ENCODE peak calls at places on chromosome 19, in ten cellular contexts. One of them, this sample, is unnamed.

GRCh38 chr19:3725640-3726310 is 17.6 kb downstream of the TJP3 start:
- DNase-seq in tibial nerve: no peak
- DNase-seq in transverse colon: peak; percentile 93
- DNase-seq in uterus: no peak
- DNase-seq in stomach: peak; percentile 95
- DNase-seq in endothelial cell of umbilical vein: no peak
- DNase-seq in suprapubic skin: no peak
- DNase-seq in breast epithelium: peak; percentile 79
- DNase-seq in vagina: no peak
- DNase-seq in A549: no peak
- DNase-seq in this sample: no peak

GRCh38 chr19:33368074-33368864 is 5.2 kb upstream of the CEBPG start:
- DNase-seq in vagina: no peak
- DNase-seq in tibial nerve: no peak
- DNase-seq in transverse colon: no peak
- DNase-seq in A549: peak; percentile 49
- DNase-seq in uterus: no peak
- DNase-seq in breast epithelium: no peak
- DNase-seq in stomach: no peak
- DNase-seq in suprapubic skin: no peak
- DNase-seq in endothelial cell of umbilical vein: no peak
- DNase-seq in this sample: no peak

GRCh38 chr19:3406571-3407111 is 40.3 kb downstream of the NFIC start:
- DNase-seq in transverse colon: no peak
- DNase-seq in endothelial cell of umbilical vein: no peak
- DNase-seq in vagina: no peak
- DNase-seq in tibial nerve: no peak
- DNase-seq in A549: no peak
- DNase-seq in stomach: no peak
- DNase-seq in breast epithelium: no peak
- DNase-seq in uterus: no peak
- DNase-seq in suprapubic skin: no peak
- DNase-seq in this sample: no peak

GRCh38 chr19:434152-434960 is 25.4 kb upstream of the C2CD4C start:
- DNase-seq in suprapubic skin: no peak
- DNase-seq in uterus: no peak
- DNase-seq in transverse colon: no peak
- DNase-seq in A549: no peak
- DNase-seq in tibial nerve: no peak
- DNase-seq in stomach: no peak
- DNase-seq in breast epithelium: no peak
- DNase-seq in vagina: no peak
- DNase-seq in endothelial cell of umbilical vein: no peak
- DNase-seq in this sample: no peak

GRCh38 chr19:45276284-45276687 is 25.2 kb downstream of the MARK4 start:
- DNase-seq in transverse colon: no peak
- DNase-seq in tibial nerve: no peak
- DNase-seq in vagina: no peak
- DNase-seq in A549: no peak
- DNase-seq in uterus: no peak
- DNase-seq in stomach: no peak
- DNase-seq in endothelial cell of umbilical vein: no peak
- DNase-seq in breast epithelium: no peak
- DNase-seq in suprapubic skin: no peak
- DNase-seq in this sample: no peak

GRCh38 chr19:48415395-48415794 is 21.9 kb downstream of the GRIN2D start:
- DNase-seq in uterus: peak; percentile 50
- DNase-seq in vagina: no peak
- DNase-seq in tibial nerve: peak; percentile 74
- DNase-seq in endothelial cell of umbilical vein: peak; percentile 85
- DNase-seq in breast epithelium: no peak
- DNase-seq in stomach: peak; percentile 78
- DNase-seq in suprapubic skin: peak; percentile 92
- DNase-seq in A549: peak; percentile 93
- DNase-seq in transverse colon: peak; percentile 92
- DNase-seq in this sample: peak; percentile 52

GRCh38 chr19:13210941-13211340 is 60.7 kb downstream of the IER2 start:
- DNase-seq in A549: no peak
- DNase-seq in tibial nerve: no peak
- DNase-seq in endothelial cell of umbilical vein: no peak
- DNase-seq in uterus: no peak
- DNase-seq in breast epithelium: no peak
- DNase-seq in transverse colon: no peak
- DNase-seq in vagina: no peak
- DNase-seq in suprapubic skin: no peak
- DNase-seq in stomach: no peak
- DNase-seq in this sample: no peak

GRCh38 chr19:35135389-35135909 is 590 bp upstream of the LGI4 start:
- DNase-seq in tibial nerve: peak; percentile 90
- DNase-seq in vagina: no peak
- DNase-seq in suprapubic skin: no peak
- DNase-seq in stomach: peak; percentile 82
- DNase-seq in uterus: peak; percentile 86
- DNase-seq in endothelial cell of umbilical vein: peak; percentile 67
- DNase-seq in breast epithelium: no peak
- DNase-seq in transverse colon: peak; percentile 88
- DNase-seq in A549: peak; percentile 81
- DNase-seq in this sample: peak; percentile 83

GRCh38 chr19:44848036-44848804 is 2.1 kb downstream of the NECTIN2 start:
- DNase-seq in vagina: no peak
- DNase-seq in suprapubic skin: no peak
- DNase-seq in tibial nerve: no peak
- DNase-seq in breast epithelium: no peak
- DNase-seq in transverse colon: no peak
- DNase-seq in uterus: peak; percentile 44
- DNase-seq in endothelial cell of umbilical vein: peak; percentile 89
- DNase-seq in stomach: no peak
- DNase-seq in A549: no peak
- DNase-seq in this sample: no peak

GRCh38 chr19:858868-859843 is at the start of gene CFD:
- DNase-seq in tibial nerve: peak; percentile 75
- DNase-seq in vagina: no peak
- DNase-seq in transverse colon: peak; percentile 62
- DNase-seq in suprapubic skin: no peak
- DNase-seq in stomach: peak; percentile 38
- DNase-seq in uterus: no peak
- DNase-seq in endothelial cell of umbilical vein: no peak
- DNase-seq in A549: no peak
- DNase-seq in breast epithelium: no peak
- DNase-seq in this sample: peak; percentile 52

GRCh38 chr19:15038304-15038703 is 11.0 kb upstream of the CASP14 start:
- DNase-seq in transverse colon: no peak
- DNase-seq in vagina: no peak
- DNase-seq in suprapubic skin: no peak
- DNase-seq in breast epithelium: no peak
- DNase-seq in uterus: peak; percentile 19
- DNase-seq in endothelial cell of umbilical vein: no peak
- DNase-seq in A549: no peak
- DNase-seq in stomach: no peak
- DNase-seq in tibial nerve: peak; percentile 5
- DNase-seq in this sample: peak; percentile 37

GRCh38 chr19:15991602-15992001 is 42.8 kb downstream of the OR10H4 start:
- DNase-seq in A549: no peak
- DNase-seq in tibial nerve: no peak
- DNase-seq in breast epithelium: no peak
- DNase-seq in transverse colon: no peak
- DNase-seq in stomach: no peak
- DNase-seq in endothelial cell of umbilical vein: no peak
- DNase-seq in suprapubic skin: no peak
- DNase-seq in uterus: no peak
- DNase-seq in vagina: no peak
- DNase-seq in this sample: no peak

GRCh38 chr19:18389736-18390074 is 3.7 kb downstream of the GDF15 start:
- DNase-seq in vagina: no peak
- DNase-seq in breast epithelium: no peak
- DNase-seq in endothelial cell of umbilical vein: no peak
- DNase-seq in A549: no peak
- DNase-seq in stomach: no peak
- DNase-seq in suprapubic skin: no peak
- DNase-seq in transverse colon: no peak
- DNase-seq in uterus: no peak
- DNase-seq in tibial nerve: no peak
- DNase-seq in this sample: no peak

GRCh38 chr19:42370667-42371066 is 19.4 kb downstream of the CNFN start:
- DNase-seq in uterus: no peak
- DNase-seq in endothelial cell of umbilical vein: peak; percentile 16
- DNase-seq in transverse colon: no peak
- DNase-seq in suprapubic skin: no peak
- DNase-seq in stomach: no peak
- DNase-seq in breast epithelium: no peak
- DNase-seq in A549: no peak
- DNase-seq in vagina: no peak
- DNase-seq in tibial nerve: no peak
- DNase-seq in this sample: no peak

GRCh38 chr19:36482876-36483275 is 6.5 kb downstream of the ZNF566 start:
- DNase-seq in vagina: no peak
- DNase-seq in stomach: no peak
- DNase-seq in A549: no peak
- DNase-seq in suprapubic skin: no peak
- DNase-seq in tibial nerve: no peak
- DNase-seq in endothelial cell of umbilical vein: no peak
- DNase-seq in uterus: no peak
- DNase-seq in breast epithelium: no peak
- DNase-seq in transverse colon: no peak
- DNase-seq in this sample: no peak

GRCh38 chr19:37519890-37520289 is 13.2 kb downstream of the ZNF793 start:
- DNase-seq in suprapubic skin: no peak
- DNase-seq in tibial nerve: no peak
- DNase-seq in A549: no peak
- DNase-seq in breast epithelium: no peak
- DNase-seq in stomach: no peak
- DNase-seq in vagina: no peak
- DNase-seq in uterus: no peak
- DNase-seq in endothelial cell of umbilical vein: no peak
- DNase-seq in transverse colon: no peak
- DNase-seq in this sample: no peak

GRCh38 chr19:39996218-39996810 is 546 bp upstream of the ZNF546 start:
- DNase-seq in tibial nerve: no peak
- DNase-seq in suprapubic skin: no peak
- DNase-seq in stomach: no peak
- DNase-seq in vagina: no peak
- DNase-seq in breast epithelium: no peak
- DNase-seq in transverse colon: peak; percentile 17
- DNase-seq in endothelial cell of umbilical vein: no peak
- DNase-seq in A549: peak; percentile 69
- DNase-seq in uterus: no peak
- DNase-seq in this sample: no peak

GRCh38 chr19:33616857-33617256 is 4.9 kb upstream of the CHST8 start:
- DNase-seq in tibial nerve: no peak
- DNase-seq in transverse colon: no peak
- DNase-seq in suprapubic skin: no peak
- DNase-seq in breast epithelium: no peak
- DNase-seq in uterus: no peak
- DNase-seq in endothelial cell of umbilical vein: no peak
- DNase-seq in vagina: no peak
- DNase-seq in A549: no peak
- DNase-seq in stomach: no peak
- DNase-seq in this sample: no peak

GRCh38 chr19:56987184-56987583 is 132.6 kb upstream of the USP29 start:
- DNase-seq in suprapubic skin: no peak
- DNase-seq in transverse colon: no peak
- DNase-seq in A549: no peak
- DNase-seq in stomach: no peak
- DNase-seq in tibial nerve: no peak
- DNase-seq in uterus: no peak
- DNase-seq in breast epithelium: no peak
- DNase-seq in vagina: no peak
- DNase-seq in endothelial cell of umbilical vein: no peak
- DNase-seq in this sample: no peak
- H3K9me3 ChIP-seq in suprapubic skin: peaks cover 29% of the 10 kb centered on the region
- H3K9me3 ChIP-seq in transverse colon: peaks cover 4% of the 10 kb centered on the region
- H3K9me3 ChIP-seq in A549: peaks cover 76% of the 10 kb centered on the region
- H3K9me3 ChIP-seq in stomach: no peaks in the 10 kb centered on the region
- H3K9me3 ChIP-seq in tibial nerve: peaks cover 92% of the 10 kb centered on the region
- H3K9me3 ChIP-seq in uterus: no peaks in the 10 kb centered on the region
- H3K9me3 ChIP-seq in breast epithelium: peaks cover 8% of the 10 kb centered on the region
- H3K9me3 ChIP-seq in vagina: no peaks in the 10 kb centered on the region
- H3K9me3 ChIP-seq in endothelial cell of umbilical vein: peaks cover 7% of the 10 kb centered on the region
- H3K9me3 ChIP-seq in this sample: no peaks in the 10 kb centered on the region

GRCh38 chr19:23254141-23254910 is 4.1 kb upstream of the ZNF724 start:
- DNase-seq in suprapubic skin: no peak
- DNase-seq in endothelial cell of umbilical vein: no peak
- DNase-seq in transverse colon: no peak
- DNase-seq in uterus: no peak
- DNase-seq in breast epithelium: no peak
- DNase-seq in A549: no peak
- DNase-seq in stomach: no peak
- DNase-seq in vagina: no peak
- DNase-seq in tibial nerve: no peak
- DNase-seq in this sample: no peak
- TF ChIP-seq POLR2A in suprapubic skin: no peak
- TF ChIP-seq POLR2A in endothelial cell of umbilical vein: no peak
- TF ChIP-seq POLR2A in transverse colon: no peak
- TF ChIP-seq POLR2A in uterus: no peak
- TF ChIP-seq POLR2A in breast epithelium: no peak
- TF ChIP-seq POLR2A in A549: no peak
- TF ChIP-seq POLR2A in stomach: no peak
- TF ChIP-seq POLR2A in vagina: no peak
- TF ChIP-seq POLR2A in tibial nerve: no peak
- TF ChIP-seq POLR2A in this sample: no peak

GRCh38 chr19:10044390-10044789 is 31.1 kb downstream of the RDH8 start:
- DNase-seq in A549: peak; percentile 47
- DNase-seq in tibial nerve: no peak
- DNase-seq in endothelial cell of umbilical vein: peak; percentile 10
- DNase-seq in uterus: no peak
- DNase-seq in transverse colon: no peak
- DNase-seq in suprapubic skin: no peak
- DNase-seq in vagina: no peak
- DNase-seq in breast epithelium: no peak
- DNase-seq in stomach: no peak
- DNase-seq in this sample: no peak
- H3K9me3 ChIP-seq in A549: peaks cover 3% of the 10 kb centered on the region
- H3K9me3 ChIP-seq in tibial nerve: peaks cover 70% of the 10 kb centered on the region
- H3K9me3 ChIP-seq in endothelial cell of umbilical vein: no peaks in the 10 kb centered on the region
- H3K9me3 ChIP-seq in uterus: peaks cover 35% of the 10 kb centered on the region
- H3K9me3 ChIP-seq in transverse colon: peaks cover 13% of the 10 kb centered on the region
- H3K9me3 ChIP-seq in suprapubic skin: peaks cover 18% of the 10 kb centered on the region
- H3K9me3 ChIP-seq in vagina: peaks cover 30% of the 10 kb centered on the region
- H3K9me3 ChIP-seq in breast epithelium: peaks cover 45% of the 10 kb centered on the region
- H3K9me3 ChIP-seq in stomach: peaks cover 7% of the 10 kb centered on the region
- H3K9me3 ChIP-seq in this sample: peaks cover 3% of the 10 kb centered on the region

GRCh38 chr19:2274185-2274711 is 7.7 kb downstream of the PEAK3 start:
- DNase-seq in breast epithelium: no peak
- DNase-seq in transverse colon: no peak
- DNase-seq in tibial nerve: no peak
- DNase-seq in stomach: no peak
- DNase-seq in A549: no peak
- DNase-seq in suprapubic skin: no peak
- DNase-seq in uterus: no peak
- DNase-seq in vagina: no peak
- DNase-seq in endothelial cell of umbilical vein: no peak
- DNase-seq in this sample: no peak
- TF ChIP-seq POLR2A in breast epithelium: no peak
- TF ChIP-seq POLR2A in transverse colon: no peak
- TF ChIP-seq POLR2A in tibial nerve: no peak
- TF ChIP-seq POLR2A in stomach: no peak
- TF ChIP-seq POLR2A in A549: no peak
- TF ChIP-seq POLR2A in suprapubic skin: no peak
- TF ChIP-seq POLR2A in uterus: no peak
- TF ChIP-seq POLR2A in vagina: no peak
- TF ChIP-seq POLR2A in endothelial cell of umbilical vein: no peak
- TF ChIP-seq POLR2A in this sample: no peak